ENCODE peak calls at places on chromosomes 2 and 18, in seven cellular contexts. H, E, B, X, C, L and Y are unnamed samples.

GRCh38 chr18:35406666-35407065 is 29.5 kb upstream of the ZNF396 start:
- DNase-seq in H (no peak), E (no peak), B (no peak), X (no peak), C (no peak), L (peak; percentile 45), Y (no peak)

GRCh38 chr2:23375448-23375847 is 9.5 kb upstream of the KLHL29 start:
- DNase-seq in H (no peak), E (no peak), B (no peak), X (no peak), C (no peak), L (peak; percentile 76), Y (no peak)

GRCh38 chr2:196112408-196113039 is 43.9 kb upstream of the DNAH7 start:
- DNase-seq in H (no peak), E (peak; percentile 88), B (no peak), X (no peak), C (no peak), L (peak; percentile 89), Y (no peak)

GRCh38 chr2:128372621-128373341 is 54.1 kb upstream of the HS6ST1 start:
- DNase-seq in H (no peak), E (no peak), B (no peak), X (no peak), C (peak; percentile 63), L (no peak), Y (no peak)

GRCh38 chr2:232574674-232575403 is 24.4 kb downstream of the EIF4E2 start:
- DNase-seq in H (no peak), E (no peak), B (no peak), X (no peak), C (no peak), L (no peak), Y (no peak)

GRCh38 chr18:62898359-62898758 is 183.0 kb downstream of the PHLPP1 start:
- DNase-seq in H (no peak), E (no peak), B (no peak), X (no peak), C (no peak), L (no peak), Y (no peak)

GRCh38 chr18:57762686-57763085 is 40.4 kb downstream of the ATP8B1 start:
- DNase-seq in H (no peak), E (no peak), B (no peak), X (no peak), C (no peak), L (no peak), Y (no peak)

GRCh38 chr18:43115076-43116035 is at the start of gene RIT2:
- DNase-seq in H (no peak), E (no peak), B (no peak), X (no peak), C (no peak), L (no peak), Y (no peak)

GRCh38 chr2:236365258-236366048 is 101.2 kb upstream of the ASB18 start:
- DNase-seq in H (peak; percentile 8), E (no peak), B (peak; percentile 92), X (no peak), C (no peak), L (no peak), Y (no peak)

GRCh38 chr2:65826567-65826966 is 394.2 kb upstream of the SPRED2 start:
- DNase-seq in H (no peak), E (no peak), B (no peak), X (no peak), C (no peak), L (no peak), Y (no peak)

GRCh38 chr2:138176862-138177439 is 212.7 kb downstream of the HNMT start:
- DNase-seq in H (no peak), E (no peak), B (no peak), X (no peak), C (no peak), L (no peak), Y (no peak)

GRCh38 chr2:136205615-136206014 is 87.7 kb upstream of the CXCR4 start:
- DNase-seq in H (no peak), E (no peak), B (no peak), X (no peak), C (no peak), L (no peak), Y (no peak)

GRCh38 chr2:33496150-33496549 is 19.7 kb downstream of the RASGRP3 start:
- DNase-seq in H (no peak), E (peak; percentile 85), B (no peak), X (no peak), C (no peak), L (no peak), Y (no peak)

GRCh38 chr2:239668042-239668441 is 267.2 kb upstream of the HDAC4 start:
- DNase-seq in H (no peak), E (no peak), B (no peak), X (no peak), C (no peak), L (no peak), Y (no peak)
- H3K27me3 ChIP-seq in H (no peaks in the 10 kb centered on the region), E (no peaks in the 10 kb centered on the region), B (no peaks in the 10 kb centered on the region), X (no peaks in the 10 kb centered on the region), C (no peaks in the 10 kb centered on the region), L (no peaks in the 10 kb centered on the region), Y (peaks cover 2% of the 10 kb centered on the region)

GRCh38 chr2:121283670-121284245 is 1.2 kb downstream of the TFCP2L1 start:
- DNase-seq in H (no peak), E (no peak), B (no peak), X (no peak), C (no peak), L (peak; percentile 19), Y (no peak)

GRCh38 chr2:121279476-121279875 is 5.5 kb downstream of the TFCP2L1 start:
- DNase-seq in H (no peak), E (no peak), B (no peak), X (no peak), C (no peak), L (no peak), Y (no peak)

GRCh38 chr2:121282800-121283382 is 2.1 kb downstream of the TFCP2L1 start:
- DNase-seq in H (no peak), E (no peak), B (no peak), X (no peak), C (no peak), L (no peak), Y (no peak)

GRCh38 chr2:121281107-121281506 is 3.9 kb downstream of the TFCP2L1 start:
- DNase-seq in H (no peak), E (no peak), B (no peak), X (no peak), C (no peak), L (no peak), Y (no peak)

DNA sequence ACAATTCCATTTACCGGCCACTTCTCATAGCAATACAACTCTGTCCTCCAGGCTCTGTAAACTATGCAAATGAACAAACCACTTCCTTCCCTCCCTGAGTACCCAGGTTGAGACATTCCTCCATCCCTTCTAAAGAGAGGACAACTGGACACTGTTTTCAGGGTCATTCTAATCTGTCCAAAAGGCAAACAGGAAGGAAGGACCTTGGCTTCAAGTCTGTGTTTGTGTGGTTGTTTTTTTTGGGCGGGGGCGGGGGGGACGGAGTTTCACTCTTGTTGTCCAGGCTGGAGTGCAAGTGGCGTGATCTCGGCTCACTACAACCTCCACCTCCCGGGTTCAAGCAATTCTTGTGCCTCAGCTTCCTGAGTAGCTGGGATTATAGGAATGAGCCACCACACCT is 3.3 kb downstream of the TFCP2L1 start:
- DNase-seq in H (no peak), E (no peak), B (no peak), X (no peak), C (no peak), L (no peak), Y (no peak)
- H3K27ac ChIP-seq in H (no peak overlapping the region), E (no peak overlapping the region), B (no peak overlapping the region), X (no peak overlapping the region), C (no peak overlapping the region), L (no peak overlapping the region), Y (no peak overlapping the region)

DNA sequence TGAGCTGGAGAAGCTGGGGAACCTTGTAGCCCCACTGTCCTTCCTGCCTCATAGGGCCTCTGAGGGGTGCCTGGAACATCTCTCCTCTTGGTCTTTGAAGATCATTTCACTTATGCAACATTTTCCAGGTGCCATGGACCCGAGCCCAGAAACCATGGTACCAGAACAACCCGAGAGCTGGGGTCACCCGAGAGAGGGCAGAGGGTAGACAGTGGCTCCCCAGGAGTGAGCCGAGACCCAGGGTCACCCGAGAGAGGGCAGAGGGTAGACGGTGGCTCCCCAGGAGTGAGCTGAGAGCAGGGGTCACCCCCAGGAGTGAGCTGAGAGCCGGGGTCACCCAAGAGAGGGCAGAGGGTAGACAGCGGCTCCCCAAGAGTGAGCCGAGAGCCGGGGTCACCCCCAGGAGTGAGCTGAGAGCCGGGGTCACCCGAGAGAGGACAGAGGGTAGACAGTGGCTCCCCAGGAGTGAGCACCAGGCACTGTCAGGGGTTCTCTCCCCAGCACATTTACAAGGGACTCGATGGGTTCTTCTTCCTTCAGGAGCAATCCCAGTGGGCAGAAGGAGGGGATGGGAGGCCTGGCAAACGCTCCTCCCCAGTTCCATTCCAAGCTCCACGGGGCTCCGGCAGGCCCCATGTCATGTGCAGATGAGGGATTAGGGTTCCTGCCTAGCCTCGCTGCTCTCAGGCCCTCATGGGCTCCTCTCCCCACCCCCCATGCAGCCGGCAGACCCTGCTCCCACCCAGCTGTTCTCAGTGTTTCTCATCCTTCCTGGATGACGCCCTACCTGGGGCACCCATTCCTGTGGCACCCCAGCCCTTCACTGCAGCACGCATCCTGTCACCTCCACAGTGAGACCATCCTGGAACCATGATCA is 163.5 kb downstream of the RTP5 start:
- DNase-seq in H (no peak), E (no peak), B (peak; percentile 64), X (no peak), C (peak; percentile 45), L (no peak), Y (no peak)
- H3K27me3 ChIP-seq in H (no peaks in the 10 kb centered on the region), E (peaks cover 70% of the 10 kb centered on the region), B (no peaks in the 10 kb centered on the region), X (peaks cover 39% of the 10 kb centered on the region), C (no peaks in the 10 kb centered on the region), L (no peaks in the 10 kb centered on the region), Y (no peaks in the 10 kb centered on the region)

GRCh38 chr18:23273443-23273966 is 138.2 kb downstream of the CABLES1 start:
- DNase-seq in H (no peak), E (no peak), B (no peak), X (no peak), C (no peak), L (no peak), Y (no peak)

GRCh38 chr18:23270999-23271680 is 135.9 kb downstream of the CABLES1 start:
- DNase-seq in H (no peak), E (peak; percentile 55), B (no peak), X (no peak), C (no peak), L (no peak), Y (no peak)

GRCh38 chr18:23274638-23275482 is 139.6 kb downstream of the CABLES1 start:
- DNase-seq in H (no peak), E (no peak), B (no peak), X (no peak), C (no peak), L (no peak), Y (no peak)

GRCh38 chr18:23269931-23270330 is 134.6 kb downstream of the CABLES1 start:
- DNase-seq in H (no peak), E (no peak), B (no peak), X (no peak), C (no peak), L (no peak), Y (no peak)

DNA sequence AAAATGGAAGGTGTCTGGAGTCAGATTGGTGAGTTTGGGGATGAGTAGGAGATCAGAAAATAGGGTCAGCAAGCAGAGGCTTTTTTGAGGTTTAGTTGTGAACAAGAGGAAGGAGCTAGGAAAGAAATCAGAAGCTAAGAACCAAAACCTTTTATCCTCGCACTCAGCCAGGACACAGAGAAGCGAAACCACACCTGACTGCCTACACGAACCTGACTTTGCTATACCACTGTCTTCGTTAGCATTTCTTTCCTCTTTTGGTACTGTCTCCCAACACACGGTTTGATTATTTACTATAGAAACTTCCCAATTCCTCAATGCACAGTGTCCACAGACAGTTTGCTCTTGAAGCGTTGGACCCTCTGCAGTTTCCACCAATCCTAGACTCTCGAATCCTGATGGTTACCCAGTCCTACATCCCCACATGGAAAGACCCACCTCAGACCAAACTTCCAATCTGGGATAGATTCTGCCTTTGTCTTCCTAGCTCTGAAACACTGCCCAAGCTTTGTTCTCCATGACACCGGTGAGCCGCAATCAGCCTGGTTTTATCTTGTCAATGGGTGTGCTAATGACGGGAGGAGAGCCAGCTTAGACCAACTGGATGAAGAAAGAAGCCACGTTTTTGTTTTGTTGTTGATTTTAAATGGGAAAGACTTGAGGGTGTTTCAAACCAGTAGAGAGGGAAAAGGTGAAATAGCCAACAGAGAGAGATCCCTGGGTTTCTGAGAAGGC is 137.4 kb downstream of the CABLES1 start:
- DNase-seq in H (no peak), E (no peak), B (no peak), X (no peak), C (no peak), L (peak; percentile 55), Y (no peak)
- H3K27ac ChIP-seq in H (no peak overlapping the region), E (no peak overlapping the region), B (no peak overlapping the region), X (no peak overlapping the region), C (no peak overlapping the region), L (no peak overlapping the region), Y (no peak overlapping the region)